ENCODE peak calls at places on chromosomes 7 and 10, in four cellular contexts. O is HCT116, H is HepG2, C is K562. Q is an unnamed sample.

GRCh38 chr7:136275794-136276193 is 298.6 kb upstream of the MTPN start:
- DNase-seq in O (no peak), C (no peak), H (no peak), Q (no peak)

GRCh38 chr10:32982293-32982709 is 24.3 kb upstream of the ITGB1 start:
- DNase-seq in C (no peak), H (no peak), O (no peak), Q (no peak)

GRCh38 chr7:27921081-27921836 is 181.3 kb downstream of the TAX1BP1 start:
- DNase-seq in H (peak; percentile 70), C (peak; percentile 64), O (peak; percentile 71), Q (peak; percentile 61)

GRCh38 chr7:50412958-50413357 is 37.2 kb downstream of the FIGNL1 start:
- DNase-seq in H (no peak), O (no peak), C (no peak), Q (no peak)

GRCh38 chr7:111255576-111255975 is 164.6 kb downstream of the LRRN3 start:
- DNase-seq in C (peak; percentile 59), O (no peak), H (no peak), Q (no peak)

GRCh38 chr7:101486056-101486763 is 123.5 kb downstream of the COL26A1 start:
- DNase-seq in O (no peak), C (no peak), H (no peak), Q (no peak)

GRCh38 chr10:70916241-70916640 is 27.9 kb upstream of the PCBD1 start:
- DNase-seq in O (no peak), H (no peak), C (no peak), Q (no peak)

GRCh38 chr7:26515462-26515861 is 223.8 kb downstream of the SNX10 start:
- DNase-seq in C (peak; percentile 41), H (no peak), O (peak; percentile 56), Q (no peak)

GRCh38 chr10:34430685-34431084 is 384.4 kb downstream of the PARD3 start:
- DNase-seq in C (no peak), H (no peak), O (no peak), Q (no peak)

GRCh38 chr7:159027803-159028455 is 116.7 kb downstream of the VIPR2 start:
- DNase-seq in C (no peak), O (no peak), H (peak; percentile 12), Q (no peak)

GRCh38 chr7:30143748-30144251 is 9.0 kb downstream of the MTURN start:
- DNase-seq in H (no peak), C (peak; percentile 47), O (no peak), Q (no peak)

GRCh38 chr10:113084031-113084430 is 134.0 kb downstream of the TCF7L2 start:
- DNase-seq in C (no peak), H (no peak), O (no peak), Q (no peak)

GRCh38 chr7:92988051-92988450 is 129.7 kb downstream of the SAMD9 start:
- DNase-seq in C (peak; percentile 43), O (peak; percentile 19), H (peak; percentile 54), Q (no peak)

GRCh38 chr10:33240931-33241330 is 93.5 kb downstream of the NRP1 start:
- DNase-seq in C (no peak), O (no peak), H (no peak), Q (no peak)

GRCh38 chr7:112147752-112148435 is 58.3 kb downstream of the DOCK4 start:
- DNase-seq in O (no peak), C (no peak), H (no peak), Q (no peak)

GRCh38 chr7:134938141-134938540 is 48.2 kb upstream of the AGBL3 start:
- DNase-seq in O (no peak), C (no peak), H (no peak), Q (no peak)

GRCh38 chr10:59360605-59361515 is 1.5 kb downstream of the FAM13C start:
- DNase-seq in C (no peak), H (no peak), O (no peak), Q (no peak)

GRCh38 chr7:25303380-25304321 is 75.4 kb upstream of the NPVF start:
- DNase-seq in H (no peak), O (no peak), C (no peak), Q (no peak)

GRCh38 chr10:6716521-6716920 is 136.4 kb upstream of the PRKCQ start:
- DNase-seq in O (no peak), H (no peak), C (no peak), Q (no peak)

GRCh38 chr10:6713716-6714115 is 133.6 kb upstream of the PRKCQ start:
- DNase-seq in H (no peak), C (no peak), O (no peak), Q (no peak)

GRCh38 chr10:6711286-6711817 is 131.3 kb upstream of the PRKCQ start:
- DNase-seq in O (no peak), C (no peak), H (no peak), Q (no peak)

GRCh38 chr10:6707329-6707728 is 127.3 kb upstream of the PRKCQ start:
- DNase-seq in O (no peak), H (peak; percentile 74), C (no peak), Q (no peak)

GRCh38 chr10:6713120-6713519 is 133.0 kb upstream of the PRKCQ start:
- DNase-seq in O (no peak), C (no peak), H (no peak), Q (no peak)
- TF ChIP-seq TCF7L2 in O (no peak), C (no peak), H (no peak), Q (no peak)

DNA sequence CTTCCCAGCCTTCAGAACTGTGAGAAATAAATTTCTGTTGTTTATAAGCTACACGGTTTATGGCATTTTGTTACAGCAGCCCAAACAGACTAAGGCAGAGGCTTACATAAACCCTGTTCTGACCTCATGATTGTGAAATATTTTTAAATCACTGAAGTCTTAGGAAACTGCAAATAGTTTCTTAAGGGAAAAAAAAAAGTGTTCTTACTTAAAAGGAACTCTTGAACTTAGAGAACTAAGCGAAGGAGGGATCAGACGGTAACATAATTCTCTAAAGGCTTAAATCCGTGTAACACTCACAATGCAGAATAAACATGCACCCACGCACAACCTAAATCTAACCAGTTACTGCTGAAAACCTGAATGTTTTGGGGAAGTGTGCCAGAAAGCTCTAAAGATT is 749.1 kb upstream of the LRRTM3 start:
- DNase-seq in C (no peak), O (no peak), H (no peak), Q (no peak)
- TF ChIP-seq TCF7L2 in C (no peak), O (no peak), H (no peak), Q (no peak)

DNA sequence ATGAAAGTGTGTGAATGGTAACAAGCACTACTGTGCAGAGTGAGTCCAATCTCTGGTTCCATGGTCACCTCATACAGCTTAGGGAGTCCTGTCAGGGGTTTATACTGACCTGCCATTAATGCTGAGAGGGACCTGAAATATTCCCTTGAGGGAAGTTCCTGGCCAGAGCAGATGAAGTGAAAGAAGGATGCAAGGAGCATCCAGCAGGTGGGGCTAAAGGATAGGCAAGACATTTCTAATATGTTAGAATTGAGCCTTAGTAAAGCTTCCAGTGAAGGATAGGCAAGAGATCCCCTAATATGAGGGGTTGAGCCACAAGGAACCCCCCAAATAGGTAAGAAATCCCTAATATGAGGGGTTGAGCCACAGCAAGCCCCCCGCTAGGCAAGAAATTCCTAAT is 25.5 kb upstream of the FAM221A start:
- DNase-seq in C (peak; percentile 57), H (peak; percentile 15), O (peak; percentile 43), Q (no peak)
- TF ChIP-seq TCF7L2 in C (no peak), H (no peak), O (no peak), Q (no peak)

GRCh38 chr10:86674912-86675311 is 6.6 kb downstream of the LDB3 start:
- DNase-seq in O (no peak), H (no peak), C (no peak), Q (no peak)

GRCh38 chr10:86673216-86673826 is 5.0 kb downstream of the LDB3 start:
- DNase-seq in H (no peak), C (no peak), O (no peak), Q (no peak)

GRCh38 chr10:86671419-86671818 is 3.1 kb downstream of the LDB3 start:
- DNase-seq in H (no peak), O (no peak), C (no peak), Q (no peak)

GRCh38 chr10:86671985-86672710 is 3.8 kb downstream of the LDB3 start:
- DNase-seq in H (no peak), C (peak; percentile 34), O (no peak), Q (no peak)

DNA sequence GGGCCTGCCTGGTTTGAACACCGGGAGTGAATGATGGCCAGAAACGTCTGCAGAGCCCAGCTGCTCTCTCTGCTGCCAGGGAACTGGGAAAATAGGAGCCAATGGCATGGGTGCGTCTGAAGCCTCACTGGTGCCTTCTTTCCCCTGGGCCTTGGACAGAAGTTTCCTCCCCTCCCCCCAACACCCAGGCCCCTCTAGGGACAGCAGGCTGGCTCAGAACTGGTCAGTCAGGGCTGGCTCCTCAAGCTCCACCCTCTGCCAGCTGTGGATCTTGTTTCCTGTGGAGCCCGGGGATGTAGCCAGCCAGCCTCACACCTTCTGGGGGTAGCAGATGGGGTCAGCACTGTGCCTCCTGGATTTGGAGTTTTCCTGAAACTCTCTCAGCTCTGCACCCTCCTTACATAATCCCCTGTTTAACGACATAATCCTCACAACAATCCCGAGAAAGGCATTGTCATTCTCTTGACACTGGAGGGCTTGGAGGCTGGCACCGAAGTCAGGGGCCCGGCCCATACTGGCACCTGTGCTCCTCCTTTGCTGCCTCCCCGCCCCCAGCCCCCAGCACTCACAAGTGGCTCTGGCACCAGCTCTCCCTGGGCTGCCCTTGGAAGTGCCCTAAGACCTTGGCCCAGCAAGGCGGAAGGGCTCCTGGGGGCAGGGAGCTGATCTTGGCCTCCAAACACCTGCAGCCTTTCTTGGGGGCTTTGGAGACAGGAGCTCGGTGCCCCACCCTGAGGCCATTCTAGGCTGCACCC is 5.7 kb downstream of the LDB3 start:
- DNase-seq in O (no peak), C (no peak), H (no peak), Q (no peak)
- TF ChIP-seq TCF7L2 in O (no peak), C (no peak), H (no peak), Q (no peak)

GRCh38 chr10:52682766-52683165 is 89.8 kb downstream of the MBL2 start:
- DNase-seq in C (no peak), O (no peak), H (no peak), Q (no peak)
- TF ChIP-seq TCF7L2 in C (no peak), O (no peak), H (no peak), Q (no peak)

DNA sequence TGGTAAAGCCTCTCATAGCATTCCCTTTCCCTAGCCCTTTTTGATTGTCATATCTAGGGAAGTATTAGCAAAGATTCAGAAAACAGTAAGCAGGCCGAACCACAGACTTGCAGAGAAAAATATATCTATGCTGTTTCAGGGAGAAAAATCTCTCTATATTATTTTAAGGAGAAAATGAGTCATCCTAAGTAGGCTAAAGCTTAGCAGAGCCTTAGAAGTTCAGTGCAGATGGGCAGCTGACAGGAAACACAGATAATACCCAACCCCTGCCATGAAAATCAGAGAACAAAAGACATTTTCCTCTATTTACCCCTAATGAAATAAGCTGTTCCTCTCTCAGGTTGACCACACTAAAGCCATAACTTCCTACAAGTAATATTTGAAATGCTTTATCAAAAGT is 16.5 kb downstream of the C1QL3 start:
- DNase-seq in H (no peak), O (no peak), C (no peak), Q (no peak)
- TF ChIP-seq TCF7L2 in H (no peak), O (no peak), C (no peak), Q (no peak)